ENCODE peak calls at places on chromosomes 2 and 18, in eight cellular contexts. F is lower lobe of right lung, A is breast epithelium, T is fibroblast of lung, H is transverse colon, S is PC-3, K is astrocyte, M is Karpas-422. Z is an unnamed sample.

GRCh38 chr2:237465515-237466227 is 21.4 kb upstream of the MLPH start:
- DNase-seq in F (no peak), A (no peak), M (no peak), K (peak; percentile 98), S (peak; percentile 93), H (no peak), T (peak; percentile 99), Z (peak; percentile 57)

GRCh38 chr2:208204166-208204565 is 14.3 kb upstream of the C2orf80 start:
- DNase-seq in M (no peak), S (no peak), K (no peak), T (no peak), F (no peak), H (no peak), A (no peak), Z (no peak)

GRCh38 chr2:51695531-51695930 is 663.6 kb upstream of the NRXN1 start:
- DNase-seq in A (no peak), T (peak; percentile 59), K (peak; percentile 44), H (no peak), F (no peak), M (no peak), S (no peak), Z (no peak)

GRCh38 chr2:211944572-211944971 is 594.0 kb downstream of the ERBB4 start:
- DNase-seq in T (no peak), K (no peak), H (no peak), F (no peak), S (no peak), M (no peak), A (no peak), Z (no peak)

GRCh38 chr2:16334366-16334765 is 331.3 kb downstream of the CYRIA start:
- DNase-seq in T (no peak), H (no peak), F (no peak), S (no peak), M (no peak), A (no peak), K (no peak), Z (no peak)

GRCh38 chr2:55992465-55992864 is 68.9 kb upstream of the EFEMP1 start:
- DNase-seq in A (no peak), M (no peak), F (no peak), S (peak; percentile 97), T (peak; percentile 100), K (peak; percentile 100), H (peak; percentile 8), Z (peak; percentile 75)

GRCh38 chr2:11915650-11916049 is 169.2 kb downstream of the LPIN1 start:
- DNase-seq in S (no peak), H (no peak), M (no peak), K (no peak), T (no peak), A (no peak), F (no peak), Z (no peak)

GRCh38 chr2:43539991-43540860 is 55.6 kb downstream of the THADA start:
- DNase-seq in K (peak; percentile 88), S (peak; percentile 85), M (no peak), A (peak; percentile 72), T (peak; percentile 85), H (peak; percentile 51), F (peak; percentile 56), Z (no peak)

GRCh38 chr2:71064754-71065621 is 3.5 kb upstream of the NAGK start:
- DNase-seq in T (no peak), M (peak; percentile 40), H (peak; percentile 26), S (no peak), K (no peak), F (no peak), A (no peak), Z (no peak)

GRCh38 chr2:86026744-86027065 is 79.0 kb downstream of the POLR1A start:
- DNase-seq in M (no peak), H (no peak), S (no peak), T (no peak), A (no peak), F (no peak), K (no peak), Z (peak; percentile 49)

GRCh38 chr18:11146238-11146946 is 3.0 kb downstream of the PIEZO2 start:
- DNase-seq in A (no peak), K (no peak), F (no peak), M (no peak), T (no peak), S (no peak), H (no peak), Z (no peak)

GRCh38 chr2:45001629-45002385 is 7.4 kb downstream of the SIX2 start:
- DNase-seq in K (no peak), F (no peak), M (no peak), S (no peak), T (no peak), A (no peak), H (no peak), Z (no peak)

GRCh38 chr2:235613671-235614070 is 119.8 kb downstream of the AGAP1 start:
- DNase-seq in K (no peak), S (no peak), A (no peak), T (no peak), F (no peak), M (no peak), H (no peak), Z (no peak)

GRCh38 chr2:167689444-167689843 is 558.0 kb downstream of the STK39 start:
- DNase-seq in H (no peak), K (no peak), A (no peak), M (no peak), F (no peak), T (no peak), S (peak; percentile 28), Z (no peak)

GRCh38 chr2:204315236-204315662 is 230.0 kb upstream of the PARD3B start:
- DNase-seq in K (peak; percentile 84), A (no peak), S (no peak), T (peak; percentile 84), H (peak; percentile 13), F (no peak), M (no peak), Z (peak; percentile 70)

DNA sequence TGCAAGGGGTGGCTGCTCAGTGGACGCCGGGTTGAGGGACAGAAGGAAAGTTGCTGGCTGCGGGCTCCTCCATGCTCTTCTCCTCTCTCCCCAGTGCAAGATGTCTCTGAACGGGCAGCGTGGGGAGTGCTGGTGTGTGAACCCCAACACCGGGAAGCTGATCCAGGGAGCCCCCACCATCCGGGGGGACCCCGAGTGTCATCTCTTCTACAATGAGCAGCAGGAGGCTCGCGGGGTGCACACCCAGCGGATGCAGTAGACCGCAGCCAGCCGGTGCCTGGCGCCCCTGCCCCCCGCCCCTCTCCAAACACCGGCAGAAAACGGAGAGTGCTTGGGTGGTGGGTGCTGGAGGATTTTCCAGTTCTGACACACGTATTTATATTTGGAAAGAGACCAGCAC is 30.6 kb downstream of the IGFBP2 start:
- DNase-seq in S (no peak), M (no peak), T (no peak), F (no peak), K (no peak), A (no peak), H (no peak), Z (no peak)
- H3K27ac ChIP-seq in S (no peak overlapping the region), M (no peak overlapping the region), T (no peak overlapping the region), F (no peak overlapping the region), K (no peak overlapping the region), A (no peak overlapping the region), H (no peak overlapping the region), Z (no peak overlapping the region)

GRCh38 chr2:873651-874580 is 76.7 kb upstream of the SNTG2 start:
- DNase-seq in H (no peak), F (no peak), A (no peak), M (no peak), S (no peak), T (no peak), K (no peak), Z (no peak)
- H3K36me3 ChIP-seq in H (no peaks in the 10 kb centered on the region), F (no peaks in the 10 kb centered on the region), A (no peaks in the 10 kb centered on the region), M (no peaks in the 10 kb centered on the region), S (no peaks in the 10 kb centered on the region), T (no peaks in the 10 kb centered on the region), K (no peaks in the 10 kb centered on the region), Z (no peaks in the 10 kb centered on the region)

DNA sequence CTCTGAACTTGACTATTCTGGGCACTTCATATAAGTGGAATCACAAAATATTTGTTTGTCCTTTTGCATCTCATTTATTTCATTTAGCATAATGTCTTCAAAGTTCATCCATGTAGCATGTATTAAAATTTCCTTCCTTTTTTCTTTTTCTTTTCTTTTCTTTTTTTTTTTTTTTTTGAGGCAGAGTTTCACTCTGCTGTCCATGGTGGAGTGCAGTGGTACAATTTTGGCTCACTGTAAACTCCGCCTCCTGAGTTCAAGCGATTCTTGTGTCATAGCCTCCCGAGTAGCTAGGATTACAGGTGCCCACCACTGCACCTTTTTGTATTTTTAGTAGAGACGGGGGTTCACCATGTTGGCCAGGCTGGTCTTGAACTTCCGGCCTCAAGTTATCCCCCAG is 11.9 kb downstream of the ATP8B1 start:
- DNase-seq in A (no peak), K (no peak), H (no peak), M (no peak), S (no peak), T (no peak), F (no peak), Z (no peak)
- H3K27ac ChIP-seq in A (no peak overlapping the region), K (no peak overlapping the region), H (peak overlapping the region; percentile 85), M (no peak overlapping the region), S (no peak overlapping the region), T (peak overlapping the region; percentile 3), F (no peak overlapping the region), Z (no peak overlapping the region)

DNA sequence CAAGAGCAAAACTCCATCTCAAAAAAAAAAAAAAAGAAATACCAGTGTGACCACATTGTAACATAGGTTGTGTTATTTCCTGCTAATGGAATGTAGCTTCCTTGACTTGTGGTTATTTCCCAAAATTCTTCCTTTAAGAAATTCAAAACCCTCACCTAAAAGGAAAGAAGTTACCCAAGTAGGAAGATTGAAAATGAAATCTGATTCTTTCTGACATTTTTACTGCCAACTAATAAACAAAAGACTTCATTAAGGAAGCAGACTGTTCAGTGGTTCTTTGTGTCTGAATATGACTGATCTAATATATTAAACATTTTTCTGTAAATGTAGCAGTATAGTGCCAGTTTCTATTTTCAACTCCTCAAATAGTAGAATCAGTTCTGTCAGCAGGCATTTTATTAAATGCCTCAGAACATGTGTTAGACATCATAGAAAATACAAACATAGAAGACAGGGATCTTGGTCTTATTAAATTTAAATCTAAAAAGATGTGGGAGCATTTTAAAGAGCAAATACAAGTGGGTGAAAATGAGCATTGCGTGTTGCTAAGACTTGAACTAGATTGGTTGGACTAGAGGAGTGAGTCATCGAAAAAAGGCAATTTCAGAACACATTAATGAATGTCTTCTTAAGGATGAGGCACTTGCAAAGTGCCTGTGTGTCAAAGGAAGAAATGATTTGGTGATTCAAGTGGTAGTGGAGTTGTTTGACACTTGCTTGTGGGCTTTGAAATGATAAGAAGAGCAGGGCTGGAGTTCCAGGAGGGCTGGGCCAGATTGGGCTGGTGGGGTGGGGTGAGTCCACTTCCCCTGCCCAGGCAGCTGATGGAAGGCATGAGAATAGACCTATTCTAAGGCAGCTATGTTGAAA is 53.4 kb downstream of the PKP4 start:
- DNase-seq in T (peak; percentile 71), S (peak; percentile 57), H (no peak), M (no peak), F (no peak), K (peak; percentile 68), A (no peak), Z (no peak)
- H3K36me3 ChIP-seq in T (no peaks in the 10 kb centered on the region), S (no peaks in the 10 kb centered on the region), H (no peaks in the 10 kb centered on the region), M (no peaks in the 10 kb centered on the region), F (no peaks in the 10 kb centered on the region), K (no peaks in the 10 kb centered on the region), A (no peaks in the 10 kb centered on the region), Z (no peaks in the 10 kb centered on the region)